ENCODE peak calls at places on chromosomes 11 and 22, in four cellular contexts. One of them, this sample, is unnamed. For H3K4me1, the result is how much of the 10 kb centered on the place peaks cover.

GRCh38 chr11:105181100-105181499 is 41.5 kb upstream of the CARD18 start:
- DNase-seq in HepG2: no peak
- DNase-seq in HCT116: no peak
- DNase-seq in K562: no peak
- DNase-seq in this sample: no peak

GRCh38 chr22:40654522-40655167 is 18.1 kb upstream of the MRTFA start:
- DNase-seq in HepG2: no peak
- DNase-seq in K562: peak
- DNase-seq in HCT116: no peak
- DNase-seq in this sample: no peak

GRCh38 chr22:35452351-35452781 is 52.4 kb downstream of the MCM5 start:
- DNase-seq in K562: no peak
- DNase-seq in HepG2: no peak
- DNase-seq in HCT116: no peak
- DNase-seq in this sample: no peak

GRCh38 chr22:48444320-48445112 is 1383.2 kb downstream of the BRD1 start:
- DNase-seq in K562: no peak
- DNase-seq in HCT116: no peak
- DNase-seq in HepG2: no peak
- DNase-seq in this sample: no peak

GRCh38 chr11:113457784-113458183 is 17.4 kb downstream of the DRD2 start:
- DNase-seq in HepG2: no peak
- DNase-seq in K562: no peak
- DNase-seq in HCT116: no peak
- DNase-seq in this sample: no peak

GRCh38 chr11:66336234-66337102 is at the start of gene RIN1:
- DNase-seq in HCT116: peak
- DNase-seq in HepG2: peak
- DNase-seq in K562: peak
- DNase-seq in this sample: peak

GRCh38 chr22:44046485-44047141 is 22.5 kb downstream of the PARVB start:
- DNase-seq in HCT116: no peak
- DNase-seq in HepG2: no peak
- DNase-seq in K562: peak
- DNase-seq in this sample: no peak

GRCh38 chr11:14380947-14381555 is 22.1 kb upstream of the RRAS2 start:
- DNase-seq in HepG2: peak
- DNase-seq in HCT116: no peak
- DNase-seq in K562: no peak
- DNase-seq in this sample: no peak

GRCh38 chr22:23233746-23234408 is 53.6 kb downstream of the BCR start:
- DNase-seq in HCT116: no peak
- DNase-seq in K562: peak
- DNase-seq in HepG2: no peak
- DNase-seq in this sample: no peak

GRCh38 chr11:102757823-102758549 is 22.4 kb downstream of the MMP10 start:
- DNase-seq in HepG2: no peak
- DNase-seq in K562: no peak
- DNase-seq in HCT116: no peak
- DNase-seq in this sample: no peak

GRCh38 chr11:124618863-124619262 is 3.8 kb upstream of the TBRG1 start:
- DNase-seq in HCT116: no peak
- DNase-seq in K562: no peak
- DNase-seq in HepG2: no peak
- DNase-seq in this sample: no peak

GRCh38 chr11:48880021-48880441 is 103.7 kb downstream of the TRIM51G start:
- DNase-seq in K562: no peak
- DNase-seq in HepG2: no peak
- DNase-seq in HCT116: no peak
- DNase-seq in this sample: no peak

GRCh38 chr11:97454988-97455387 is 1065.2 kb downstream of the JRKL start:
- DNase-seq in HepG2: peak
- DNase-seq in HCT116: no peak
- DNase-seq in K562: no peak
- DNase-seq in this sample: no peak

GRCh38 chr11:128525411-128526243 is 61.7 kb downstream of the ETS1 start:
- DNase-seq in HCT116: no peak
- DNase-seq in K562: no peak
- DNase-seq in HepG2: no peak
- DNase-seq in this sample: no peak

GRCh38 chr11:63553759-63554158 is 9.4 kb downstream of the PLAAT2 start:
- DNase-seq in K562: no peak
- DNase-seq in HepG2: no peak
- DNase-seq in HCT116: no peak
- DNase-seq in this sample: no peak

GRCh38 chr22:37643225-37643847 is 3.9 kb downstream of the SH3BP1 start:
- DNase-seq in HCT116: no peak
- DNase-seq in HepG2: no peak
- DNase-seq in K562: peak
- DNase-seq in this sample: no peak

GRCh38 chr11:121553806-121554205 is 101.0 kb upstream of the SORL1-AS1 start:
- DNase-seq in K562: no peak
- DNase-seq in HepG2: peak
- DNase-seq in HCT116: peak
- DNase-seq in this sample: peak

GRCh38 chr11:134566311-134566710 is 154.3 kb upstream of the B3GAT1 start:
- DNase-seq in HCT116: no peak
- DNase-seq in HepG2: no peak
- DNase-seq in K562: no peak
- DNase-seq in this sample: no peak

GRCh38 chr11:73365352-73366264 is 10.6 kb upstream of the RELT start:
- DNase-seq in K562: no peak
- DNase-seq in HepG2: no peak
- DNase-seq in HCT116: no peak
- DNase-seq in this sample: no peak

GRCh38 chr11:123547180-123547579 is 107.2 kb downstream of the SCN3B start:
- DNase-seq in HepG2: no peak
- DNase-seq in HCT116: no peak
- DNase-seq in K562: no peak
- DNase-seq in this sample: no peak

GRCh38 chr11:123545726-123546125 is 108.7 kb downstream of the SCN3B start:
- DNase-seq in HCT116: no peak
- DNase-seq in K562: no peak
- DNase-seq in HepG2: no peak
- DNase-seq in this sample: no peak

GRCh38 chr11:123546515-123546914 is 107.9 kb downstream of the SCN3B start:
- DNase-seq in K562: no peak
- DNase-seq in HCT116: no peak
- DNase-seq in HepG2: no peak
- DNase-seq in this sample: no peak

GRCh38 chr11:123543796-123544195 is 110.6 kb downstream of the SCN3B start:
- DNase-seq in HCT116: peak
- DNase-seq in K562: no peak
- DNase-seq in HepG2: no peak
- DNase-seq in this sample: no peak

GRCh38 chr11:123544631-123545375 is 109.6 kb downstream of the SCN3B start:
- DNase-seq in K562: no peak
- DNase-seq in HepG2: no peak
- DNase-seq in HCT116: no peak
- DNase-seq in this sample: no peak
- H3K4me1 ChIP-seq in K562: under half
- H3K4me1 ChIP-seq in HepG2: under half
- H3K4me1 ChIP-seq in HCT116: under half
- H3K4me1 ChIP-seq in this sample: under half

DNA sequence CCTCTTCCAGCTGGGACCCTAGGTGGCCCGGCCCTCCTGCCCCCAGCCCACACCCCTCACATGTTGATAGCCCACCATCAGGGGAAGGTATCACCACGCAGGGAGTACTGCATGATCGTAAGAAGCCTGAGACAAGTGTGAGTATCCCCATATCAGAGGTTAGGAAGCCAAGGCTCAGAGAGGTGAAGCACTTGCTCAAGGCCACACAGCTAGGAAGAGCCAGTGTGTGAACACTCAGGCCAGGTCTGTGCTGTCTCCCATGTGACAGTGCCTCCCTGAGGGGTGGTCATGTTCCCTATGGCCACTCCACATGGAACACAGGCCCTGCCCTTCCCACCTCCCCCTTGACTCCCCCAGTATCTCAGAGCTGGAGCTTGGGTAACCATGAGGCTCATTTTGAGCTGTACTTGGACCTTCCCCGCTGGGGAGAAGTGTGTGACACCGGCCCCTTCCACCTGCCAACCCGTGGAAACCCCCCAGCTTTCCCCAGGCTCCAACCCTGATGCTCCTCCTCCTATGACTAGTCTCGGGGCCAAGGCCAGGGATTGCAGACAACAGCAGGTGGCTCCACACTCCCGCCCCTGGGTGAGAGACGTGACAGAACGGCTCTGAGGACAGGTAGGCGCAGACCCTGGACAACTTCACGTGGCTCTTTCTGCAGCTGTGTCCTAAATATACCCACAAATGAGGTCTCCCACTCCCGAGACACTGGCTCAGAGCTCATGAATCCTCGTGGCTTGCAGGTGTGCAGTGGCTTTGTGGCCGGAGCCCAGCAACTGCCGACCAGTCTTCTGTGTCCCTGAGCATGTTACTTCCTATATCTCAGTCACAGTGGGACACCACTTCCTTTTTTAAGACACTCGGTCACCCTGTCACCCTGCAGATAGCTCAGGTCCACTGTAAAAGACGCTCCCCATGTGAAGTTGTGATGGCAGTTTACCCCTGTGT is 55.3 kb downstream of the NECTIN1 start:
- DNase-seq in HepG2: no peak
- DNase-seq in HCT116: no peak
- DNase-seq in K562: no peak
- DNase-seq in this sample: no peak
- TF ChIP-seq TCF7L2 in HepG2: no peak
- TF ChIP-seq TCF7L2 in HCT116: no peak
- TF ChIP-seq TCF7L2 in K562: no peak
- TF ChIP-seq TCF7L2 in this sample: no peak

GRCh38 chr11:10658621-10659338 is 34.8 kb downstream of the IRAG1 start:
- DNase-seq in HCT116: no peak
- DNase-seq in HepG2: no peak
- DNase-seq in K562: no peak
- DNase-seq in this sample: no peak
- H3K4me1 ChIP-seq in HCT116: half or more
- H3K4me1 ChIP-seq in HepG2: under half
- H3K4me1 ChIP-seq in K562: under half
- H3K4me1 ChIP-seq in this sample: under half

GRCh38 chr11:94168882-94169281 is 40.2 kb downstream of the PANX1 start:
- DNase-seq in HepG2: no peak
- DNase-seq in K562: no peak
- DNase-seq in HCT116: no peak
- DNase-seq in this sample: no peak

GRCh38 chr11:94169930-94170329 is 41.3 kb downstream of the PANX1 start:
- DNase-seq in HCT116: no peak
- DNase-seq in K562: no peak
- DNase-seq in HepG2: no peak
- DNase-seq in this sample: no peak

GRCh38 chr11:94169516-94169915 is 40.9 kb downstream of the PANX1 start:
- DNase-seq in HepG2: no peak
- DNase-seq in K562: no peak
- DNase-seq in HCT116: no peak
- DNase-seq in this sample: no peak

GRCh38 chr11:94170953-94171352 is 42.3 kb downstream of the PANX1 start:
- DNase-seq in HCT116: no peak
- DNase-seq in HepG2: no peak
- DNase-seq in K562: no peak
- DNase-seq in this sample: no peak

DNA sequence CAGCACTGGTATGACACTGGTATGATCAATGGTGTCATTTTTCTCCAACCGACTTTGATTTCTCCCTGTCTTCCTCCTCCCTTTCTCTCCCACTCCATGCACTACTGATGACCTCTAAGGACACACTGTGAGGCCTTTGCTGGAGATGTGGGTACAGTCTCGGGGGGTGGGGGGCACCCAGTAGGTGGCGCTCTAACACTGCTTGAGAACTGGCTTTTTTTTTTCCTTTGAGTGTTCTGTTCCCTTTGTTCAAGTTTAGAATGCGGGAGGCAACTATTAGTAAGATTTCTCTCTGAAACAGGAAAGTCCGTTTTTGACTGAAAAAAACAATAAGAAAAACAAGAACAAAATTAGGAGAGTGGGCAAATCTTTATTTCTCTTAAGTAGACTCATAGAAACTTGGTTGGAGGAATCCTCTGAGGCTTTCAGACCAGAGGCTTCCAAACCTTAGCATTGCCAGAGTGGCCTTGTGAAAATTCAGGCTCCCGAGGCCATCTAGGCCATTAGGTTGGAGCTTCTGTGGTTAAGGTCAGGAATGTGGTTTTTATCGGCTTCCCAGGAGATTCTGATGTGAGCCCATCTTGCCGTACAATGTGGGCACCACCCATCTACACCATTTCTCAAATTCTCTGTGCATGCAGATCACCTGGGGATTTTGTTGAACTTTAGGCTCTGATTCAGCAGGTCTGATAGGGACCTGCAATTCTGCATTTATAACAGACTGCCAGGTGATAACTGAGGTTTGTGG is 43.2 kb downstream of the PANX1 start:
- DNase-seq in HCT116: peak
- DNase-seq in K562: peak
- DNase-seq in HepG2: peak
- DNase-seq in this sample: peak
- TF ChIP-seq TCF7L2 in HCT116: no peak
- TF ChIP-seq TCF7L2 in K562: no peak
- TF ChIP-seq TCF7L2 in HepG2: no peak
- TF ChIP-seq TCF7L2 in this sample: no peak

DNA sequence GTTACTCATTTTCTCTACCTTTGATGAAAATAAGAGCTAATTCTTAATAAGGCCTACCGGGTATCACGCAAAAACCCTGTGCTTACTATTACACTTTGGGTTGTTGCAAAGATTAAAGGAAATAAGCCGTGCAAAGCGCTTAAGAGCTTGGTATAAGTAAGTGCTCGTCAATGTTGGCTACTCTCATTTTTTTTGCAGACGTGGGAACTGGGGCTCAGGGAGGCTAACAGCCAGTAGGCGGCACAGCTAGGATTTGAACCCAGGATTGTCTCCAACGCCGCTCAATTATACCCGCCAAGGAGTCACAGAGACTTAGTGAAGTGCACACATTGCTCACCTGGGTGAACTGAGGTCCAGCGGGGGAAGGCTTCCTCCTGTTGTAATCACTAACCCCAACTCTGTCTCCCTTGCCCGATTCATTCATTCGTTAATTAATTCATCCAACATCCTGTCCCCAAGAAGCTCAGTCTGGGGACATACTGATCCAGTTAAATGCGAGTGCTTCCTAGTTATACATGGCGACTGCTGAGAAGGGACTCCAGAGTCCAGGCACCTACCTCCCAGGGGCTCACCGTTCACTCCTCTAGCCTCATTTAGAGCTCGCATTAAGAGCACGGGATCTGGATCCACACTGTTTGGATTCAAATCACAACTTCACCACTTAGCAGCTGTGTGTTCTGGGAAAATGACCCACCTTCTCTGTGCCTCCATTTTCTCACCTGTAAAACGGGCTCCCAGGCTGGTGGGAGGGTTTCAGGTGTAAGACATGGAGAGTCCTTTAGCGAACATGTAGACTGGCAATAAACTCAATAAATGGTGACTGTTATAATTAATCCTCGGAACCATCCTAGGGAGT is 869 bp upstream of the MTFP1 start:
- DNase-seq in HCT116: no peak
- DNase-seq in HepG2: no peak
- DNase-seq in K562: no peak
- DNase-seq in this sample: no peak
- H3K4me1 ChIP-seq in HCT116: half or more
- H3K4me1 ChIP-seq in HepG2: half or more
- H3K4me1 ChIP-seq in K562: under half
- H3K4me1 ChIP-seq in this sample: under half

This sample was measured in Panc1.